ENCODE peak calls at places on chromosomes 2 and 18, in five cellular contexts. O is stomach, K is EL, Y is Daoy, S is spleen. M is an unnamed sample.

GRCh38 chr2:207163053-207163814 is 2.5 kb downstream of the KLF7 start:
- DNase-seq in Y (peak; percentile 81), K (peak; percentile 91), S (no peak), O (peak; percentile 45), M (peak; percentile 82)

GRCh38 chr2:98465456-98466201 is 21.0 kb downstream of the INPP4A start:
- DNase-seq in Y (peak; percentile 85), O (peak; percentile 75), S (peak; percentile 92), K (peak; percentile 37), M (peak; percentile 90)

GRCh38 chr2:49248506-49248905 is 94.2 kb upstream of the FSHR start:
- DNase-seq in Y (peak; percentile 8), K (peak; percentile 90), S (no peak), O (no peak), M (peak; percentile 64)

GRCh38 chr2:150783896-150784295 is 296.4 kb upstream of the RND3 start:
- DNase-seq in Y (no peak), S (no peak), O (no peak), K (no peak), M (no peak)

GRCh38 chr2:170247882-170248393 is 70.0 kb downstream of the MYO3B start:
- DNase-seq in K (no peak), Y (no peak), S (no peak), O (no peak), M (no peak)

GRCh38 chr2:160387558-160388262 is 105.9 kb downstream of the RBMS1 start:
- DNase-seq in Y (peak; percentile 51), O (peak; percentile 41), S (no peak), K (peak; percentile 97), M (peak; percentile 89)

GRCh38 chr2:30936924-30937323 is 129.7 kb upstream of the CAPN13 start:
- DNase-seq in O (no peak), K (no peak), Y (no peak), S (no peak), M (no peak)

GRCh38 chr2:159449504-159450124 is 163.1 kb upstream of the WDSUB1 start:
- DNase-seq in K (no peak), O (no peak), S (no peak), Y (no peak), M (no peak)

GRCh38 chr18:57648414-57648813 is 26.8 kb upstream of the NARS1 start:
- DNase-seq in O (no peak), S (no peak), Y (no peak), K (no peak), M (no peak)

GRCh38 chr18:8561123-8561905 is 47.9 kb upstream of the RAB12 start:
- DNase-seq in Y (no peak), S (no peak), K (no peak), O (no peak), M (no peak)

GRCh38 chr2:40809156-40809555 is 357.3 kb upstream of the SLC8A1 start:
- DNase-seq in S (no peak), O (no peak), K (no peak), Y (no peak), M (no peak)

GRCh38 chr2:134668821-134669220 is 50.0 kb downstream of the TMEM163 start:
- DNase-seq in Y (peak; percentile 83), S (peak; percentile 91), K (peak; percentile 30), O (peak; percentile 40), M (no peak)

GRCh38 chr2:231923951-231924888 is 2.0 kb downstream of the NPPC start:
- DNase-seq in O (no peak), Y (no peak), S (peak; percentile 74), K (no peak), M (peak; percentile 74)

GRCh38 chr18:57353940-57354461 is 1.6 kb downstream of the ST8SIA3 start:
- DNase-seq in K (peak; percentile 11), Y (peak; percentile 64), S (no peak), O (no peak), M (peak; percentile 79)

GRCh38 chr2:196613302-196613701 is 26.2 kb upstream of the CCDC150 start:
- DNase-seq in Y (no peak), O (no peak), K (no peak), S (no peak), M (no peak)

GRCh38 chr2:104412384-104412783 is 441.5 kb upstream of the POU3F3 start:
- DNase-seq in O (no peak), Y (peak; percentile 49), K (no peak), S (no peak), M (no peak)

GRCh38 chr18:78632111-78632541 is 347.5 kb upstream of the SALL3 start:
- DNase-seq in O (no peak), S (no peak), K (no peak), Y (peak; percentile 93), M (peak; percentile 64)